ENCODE peak calls at places on chromosomes 2 and 18, in four cellular contexts. D is IMR-90, V is H1, P is mesendoderm. X is an unnamed sample.

GRCh38 chr2:37866535-37866934 is 58.6 kb upstream of the RMDN2 start:
- DNase-seq in D (no peak), V (no peak), P (no peak), X (no peak)

GRCh38 chr2:218607436-218608115 is at the start of gene PLCD4:
- DNase-seq in V (no peak), P (peak; percentile 40), D (peak; percentile 80), X (peak; percentile 44)

GRCh38 chr2:48174503-48174902 is 268.2 kb upstream of the FBXO11 start:
- DNase-seq in V (no peak), P (no peak), D (no peak), X (no peak)

GRCh38 chr2:54590216-54590961 is 133.1 kb upstream of the EML6 start:
- DNase-seq in P (no peak), V (no peak), D (no peak), X (no peak)

GRCh38 chr2:143425896-143426295 is 296.7 kb downstream of the ARHGAP15 start:
- DNase-seq in V (no peak), D (no peak), P (no peak), X (no peak)

GRCh38 chr2:55109219-55109891 is 59.1 kb upstream of the RTN4 start:
- DNase-seq in D (peak; percentile 92), P (no peak), V (no peak), X (no peak)

GRCh38 chr18:63410792-63411191 is 11.5 kb downstream of the VPS4B start:
- DNase-seq in D (peak; percentile 78), V (no peak), P (no peak), X (no peak)

GRCh38 chr2:62014102-62014501 is 108.6 kb downstream of the COMMD1 start:
- DNase-seq in D (peak; percentile 70), P (peak; percentile 42), V (no peak), X (no peak)

GRCh38 chr2:230691005-230691647 is 21.5 kb upstream of the CAB39 start:
- DNase-seq in V (no peak), P (peak; percentile 96), D (peak; percentile 76), X (no peak)

GRCh38 chr2:174035981-174036742 is 71.0 kb upstream of the SP3 start:
- DNase-seq in V (no peak), P (peak; percentile 53), D (peak; percentile 11), X (no peak)

GRCh38 chr2:64770781-64771334 is 117.1 kb upstream of the SERTAD2 start:
- DNase-seq in V (no peak), P (peak; percentile 15), D (peak; percentile 97), X (no peak)

GRCh38 chr2:105187531-105187930 is 54.0 kb upstream of the GPR45 start:
- DNase-seq in D (no peak), V (no peak), P (peak; percentile 69), X (no peak)

GRCh38 chr2:198757069-198757468 is 700.7 kb downstream of the SATB2 start:
- DNase-seq in V (no peak), D (no peak), P (no peak), X (no peak)
- H4K5ac ChIP-seq in V (no peak overlapping the region), D (no peak overlapping the region), P (no peak overlapping the region), X (no peak overlapping the region)

DNA sequence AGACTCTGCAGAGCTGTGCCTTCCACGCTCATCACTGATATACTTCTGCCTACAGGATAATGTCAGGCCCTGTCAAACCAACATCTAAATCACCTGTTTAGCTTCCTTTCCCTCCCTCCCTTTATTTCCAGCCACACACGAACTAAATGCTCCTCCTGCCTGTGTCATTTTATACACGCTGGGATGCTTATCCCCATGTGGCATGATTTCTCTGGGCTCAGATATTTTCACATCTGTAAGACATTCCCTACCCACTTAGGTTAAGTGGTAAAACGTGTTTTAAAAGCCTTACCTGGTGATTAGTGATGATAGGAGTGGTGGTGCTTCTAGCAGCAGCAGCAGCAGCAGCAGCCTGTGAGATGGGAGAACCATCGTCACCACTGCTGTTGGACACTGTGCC is 301.8 kb downstream of the LRRTM1 start:
- DNase-seq in V (no peak), D (no peak), P (no peak), X (no peak)
- H2BK15ac ChIP-seq in V (no peak overlapping the region), D (peak overlapping the region; percentile 81), P (no peak overlapping the region), X (no peak overlapping the region)

GRCh38 chr2:43171789-43172188 is 54.6 kb downstream of the ZFP36L2 start:
- DNase-seq in V (no peak), P (no peak), D (peak; percentile 66), X (no peak)

GRCh38 chr2:43170733-43171101 is 55.7 kb downstream of the ZFP36L2 start:
- DNase-seq in P (no peak), V (no peak), D (no peak), X (peak; percentile 30)

GRCh38 chr2:43169987-43170732 is 56.2 kb downstream of the ZFP36L2 start:
- DNase-seq in P (no peak), D (no peak), V (peak; percentile 88), X (peak; percentile 70)

GRCh38 chr2:43168016-43168369 is 58.4 kb downstream of the ZFP36L2 start:
- DNase-seq in V (no peak), D (no peak), P (no peak), X (no peak)

GRCh38 chr2:43169091-43169936 is 57.1 kb downstream of the ZFP36L2 start:
- DNase-seq in V (no peak), P (no peak), D (no peak), X (peak; percentile 28)
- H3K27ac ChIP-seq in V (no peak overlapping the region), P (no peak overlapping the region), D (peak overlapping the region; percentile 16), X (no peak overlapping the region)

GRCh38 chr2:27799646-27800010 is 28.1 kb downstream of the MRPL33 start:
- DNase-seq in V (no peak), P (no peak), D (no peak), X (no peak)
- H4K5ac ChIP-seq in V (no peak overlapping the region), P (no peak overlapping the region), D (peak overlapping the region; percentile 92), X (no peak overlapping the region)

DNA sequence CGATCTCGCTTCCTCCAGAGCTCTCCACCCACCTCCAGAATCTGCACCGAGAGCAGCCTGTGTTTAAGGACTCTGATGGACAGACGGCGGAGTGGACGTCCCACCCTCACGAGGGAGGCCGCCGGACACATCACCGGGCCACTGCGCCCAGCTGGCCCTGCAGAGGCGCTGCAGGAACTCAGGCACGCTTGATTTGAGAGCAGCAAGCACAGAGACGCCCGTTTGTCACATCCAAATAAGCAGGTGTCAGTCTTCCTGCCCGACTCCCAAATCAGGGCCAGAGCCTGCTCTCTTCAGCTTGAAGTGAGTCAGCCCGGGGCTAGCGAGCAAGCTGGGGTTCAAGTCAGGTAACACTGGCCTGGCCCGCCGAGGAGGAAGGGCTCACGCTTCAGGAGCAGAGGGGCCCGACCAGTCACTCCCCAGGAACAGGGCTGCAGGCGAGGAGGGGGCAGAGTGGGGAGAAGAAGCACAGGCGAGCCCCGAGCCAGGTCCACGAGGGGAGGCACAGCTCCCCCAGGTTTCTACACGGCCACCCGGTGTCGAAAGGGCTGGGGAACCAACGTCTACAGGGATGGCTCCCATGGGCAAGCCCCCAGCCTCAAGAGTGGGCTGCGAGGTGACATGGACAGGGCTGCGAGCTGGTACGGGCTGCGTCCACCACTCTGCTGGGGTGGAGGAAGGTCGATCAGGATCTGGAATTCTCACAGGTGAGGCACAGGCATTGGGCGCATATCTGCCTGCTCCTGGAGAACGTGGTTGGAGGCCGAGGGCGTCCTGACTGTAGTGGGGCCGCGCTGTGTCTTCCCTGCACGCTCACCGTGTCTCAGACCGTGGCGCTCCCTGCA is 52.5 kb upstream of the CTDP1 start:
- DNase-seq in D (no peak), V (no peak), P (no peak), X (no peak)
- H2BK15ac ChIP-seq in D (no peak overlapping the region), V (no peak overlapping the region), P (no peak overlapping the region), X (no peak overlapping the region)

GRCh38 chr2:229407170-229407569 is 136.1 kb upstream of the PID1 start:
- DNase-seq in D (peak; percentile 74), P (peak; percentile 47), V (no peak), X (no peak)
- H3K27ac ChIP-seq in D (peak overlapping the region; percentile 5), P (no peak overlapping the region), V (no peak overlapping the region), X (no peak overlapping the region)

GRCh38 chr2:120771111-120771555 is 35.5 kb downstream of the GLI2 start:
- DNase-seq in D (no peak), P (no peak), V (no peak), X (no peak)
- H4K5ac ChIP-seq in D (peak overlapping the region; percentile 69), P (no peak overlapping the region), V (no peak overlapping the region), X (no peak overlapping the region)

X was measured in H9.